ENCODE peak calls at places on chromosomes 11 and 22, in five cellular contexts. S is IMR-90, K is H1, B is trophoblast cell, F is neuronal stem cell. J is an unnamed sample. For H3K4me1, the result is how much of the 10 kb centered on the place peaks cover.

GRCh38 chr22:46982635-46983034 is 220.2 kb downstream of the TBC1D22A start:
- DNase-seq in S (no peak), K (no peak), B (no peak), F (no peak), J (no peak)

GRCh38 chr11:64100345-64100744 is 64.6 kb downstream of the FLRT1 start:
- DNase-seq in S (no peak), K (no peak), B (no peak), F (no peak), J (no peak)

GRCh38 chr11:75371930-75372876 is 20.7 kb upstream of the ARRB1 start:
- DNase-seq in S (no peak), K (no peak), B (peak), F (no peak), J (peak)

GRCh38 chr11:122002926-122003325 is 113.1 kb downstream of the BLID start:
- DNase-seq in S (peak), K (no peak), B (no peak), F (no peak), J (peak)

GRCh38 chr11:57562596-57562995 is 4.9 kb downstream of the UBE2L6 start:
- DNase-seq in S (no peak), K (no peak), B (no peak), F (no peak), J (no peak)

GRCh38 chr22:32700186-32700882 is 101.2 kb upstream of the TIMP3 start:
- DNase-seq in S (peak), K (no peak), B (peak), F (no peak), J (peak)

GRCh38 chr11:126340960-126341709 is 14.4 kb upstream of the ST3GAL4 start:
- DNase-seq in S (no peak), K (no peak), B (no peak), F (no peak), J (no peak)

GRCh38 chr11:36381005-36381350 is 84.9 kb downstream of the PRR5L start:
- DNase-seq in S (no peak), K (no peak), B (no peak), F (no peak), J (no peak)

GRCh38 chr11:57641011-57641410 is 8.7 kb downstream of the YPEL4 start:
- DNase-seq in S (no peak), K (no peak), B (peak), F (no peak), J (peak)

GRCh38 chr11:68753300-68753699 is 2.0 kb upstream of the TESMIN start:
- DNase-seq in S (no peak), K (no peak), B (no peak), F (no peak), J (no peak)

GRCh38 chr22:39215070-39215396 is 29.7 kb downstream of the PDGFB start:
- DNase-seq in S (no peak), K (peak), B (no peak), F (no peak), J (no peak)

GRCh38 chr22:41332217-41332616 is 30.9 kb downstream of the ZC3H7B start:
- DNase-seq in S (no peak), K (no peak), B (no peak), F (no peak), J (no peak)

GRCh38 chr11:1153951-1154487 is 3.7 kb upstream of the MUC5AC start:
- DNase-seq in S (peak), K (no peak), B (peak), F (no peak), J (peak)

GRCh38 chr11:78949976-78950690 is 375.5 kb upstream of the NARS2 start:
- DNase-seq in S (no peak), K (no peak), B (peak), F (peak), J (no peak)

GRCh38 chr11:107591446-107592236 is 694 bp downstream of the ELMOD1 start:
- DNase-seq in S (no peak), K (peak), B (peak), F (peak), J (peak)

GRCh38 chr11:44985721-44986120 is 35.0 kb upstream of the TP53I11 start:
- DNase-seq in S (no peak), K (no peak), B (peak), F (no peak), J (no peak)

GRCh38 chr22:38219644-38220043 is 17.9 kb downstream of the MAFF start:
- DNase-seq in S (no peak), K (peak), B (peak), F (no peak), J (no peak)

GRCh38 chr11:61007383-61007970 is 36.0 kb downstream of the CD6 start:
- DNase-seq in S (no peak), K (no peak), B (peak), F (no peak), J (no peak)

DNA sequence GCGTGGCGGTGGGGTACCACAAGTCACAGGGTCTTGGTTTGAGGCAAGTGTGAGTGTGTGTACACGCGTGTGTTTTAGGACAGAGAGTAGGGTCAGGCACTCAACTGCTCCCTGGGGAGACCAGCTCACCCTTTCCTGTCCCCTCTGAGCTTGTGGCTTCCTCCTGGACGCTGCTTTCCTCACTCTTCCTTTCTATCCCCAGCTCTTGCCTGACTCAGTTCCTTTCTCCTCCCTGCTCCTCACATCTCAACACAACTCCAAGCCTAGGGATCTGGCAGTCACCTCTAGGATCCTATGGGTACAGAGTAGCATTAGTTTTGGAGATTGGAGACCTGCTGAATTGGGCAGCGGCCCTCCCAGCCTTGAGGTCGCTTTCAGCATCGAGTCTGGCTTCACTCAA is 4.1 kb downstream of the CLCF1 start:
- DNase-seq in S (no peak), K (no peak), B (no peak), F (no peak), J (no peak)
- H3K4me1 ChIP-seq in S (half or more), K (under half), B (under half), F (under half), J (half or more)

GRCh38 chr22:26566994-26567393 is 22.9 kb downstream of the TPST2 start:
- DNase-seq in S (no peak), K (no peak), B (no peak), F (no peak), J (no peak)
- H3K14ac ChIP-seq in S (no peak), K (no peak), B (peak), F (no peak), J (no peak)

GRCh38 chr11:59899532-59899931 is 20.9 kb downstream of the OOSP3 start:
- DNase-seq in S (no peak), K (no peak), B (no peak), F (no peak), J (peak)

GRCh38 chr11:59894616-59895015 is 16.0 kb downstream of the OOSP3 start:
- DNase-seq in S (no peak), K (no peak), B (no peak), F (no peak), J (no peak)

GRCh38 chr11:59898652-59899051 is 20.1 kb downstream of the OOSP3 start:
- DNase-seq in S (no peak), K (no peak), B (no peak), F (no peak), J (peak)

GRCh38 chr11:59901306-59901705 is 22.7 kb downstream of the OOSP3 start:
- DNase-seq in S (no peak), K (no peak), B (no peak), F (no peak), J (peak)

GRCh38 chr11:59898046-59898445 is 19.5 kb downstream of the OOSP3 start:
- DNase-seq in S (no peak), K (no peak), B (no peak), F (no peak), J (no peak)
- H3K4me3 ChIP-seq in S (no peak), K (no peak), B (no peak), F (no peak), J (no peak)

DNA sequence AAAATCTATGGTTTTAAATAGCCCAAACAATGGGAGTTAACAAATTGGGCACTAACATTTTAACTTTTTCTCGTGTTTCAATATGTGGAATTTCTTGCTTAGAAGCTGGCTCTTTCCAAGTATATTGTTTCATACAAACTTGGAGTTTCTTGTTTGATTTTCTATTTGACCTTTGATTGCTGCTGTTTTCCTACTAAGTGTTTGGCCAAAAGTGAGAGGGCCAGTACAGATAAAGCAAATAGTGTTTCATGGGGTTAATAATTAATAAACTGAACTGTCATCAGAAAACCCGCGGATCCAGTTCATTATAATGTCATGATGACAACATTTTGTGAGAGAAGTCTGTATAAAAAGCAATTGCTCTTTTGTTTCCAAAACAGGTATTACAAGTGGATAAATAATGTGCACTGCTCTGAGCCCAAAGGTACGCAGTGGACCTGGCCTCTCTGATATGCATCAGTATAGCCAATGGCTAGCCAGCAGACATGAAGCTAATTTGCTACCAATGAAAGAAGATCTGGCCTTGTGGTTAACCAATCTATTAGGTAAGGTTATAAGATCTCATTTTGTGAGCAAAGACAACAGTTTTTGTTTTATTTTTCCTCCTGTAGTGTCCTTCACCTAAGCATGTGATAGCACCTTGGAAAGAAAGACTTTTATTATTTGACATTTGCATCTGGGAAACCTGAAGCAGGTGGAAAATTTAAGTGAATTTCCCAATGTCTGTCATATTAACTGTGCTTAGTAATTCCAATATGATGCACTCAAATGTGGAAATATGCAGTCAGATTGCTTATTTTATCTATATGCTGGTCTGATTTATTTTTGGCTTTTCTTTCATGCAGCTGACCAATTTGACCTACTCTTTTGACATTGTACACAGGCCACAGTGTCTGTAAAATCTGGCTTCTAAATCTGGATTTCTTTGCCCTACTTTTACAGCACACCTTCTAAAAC is 8.3 kb downstream of the GAS2 start:
- DNase-seq in S (no peak), K (no peak), B (peak), F (no peak), J (no peak)
- H3K4me1 ChIP-seq in S (under half), K (under half), B (under half), F (under half), J (under half)

GRCh38 chr22:19291580-19292261 is at the start of gene CLTCL1:
- DNase-seq in S (peak), K (peak), B (peak), F (peak), J (peak)
- H3K14ac ChIP-seq in S (peak), K (no peak), B (peak), F (no peak), J (peak)